ENCODE peak calls at places on chromosomes 3 and 15, in six cellular contexts. D is heart left ventricle, T is tibial artery, B is dorsolateral prefrontal cortex, Y is HL-60, Z is cardiac fibroblast. O is an unnamed sample.

GRCh38 chr15:82312611-82313349 is 36.5 kb downstream of the GOLGA6L10 start:
- DNase-seq in Z (peak; percentile 11), Y (no peak), T (peak; percentile 57), D (no peak), B (no peak), O (no peak)

GRCh38 chr3:132071043-132071442 is 36.2 kb upstream of the CPNE4 start:
- DNase-seq in T (no peak), B (no peak), Y (no peak), D (no peak), Z (peak; percentile 6), O (no peak)

GRCh38 chr3:42055291-42055690 is 35.9 kb upstream of the TRAK1 start:
- DNase-seq in B (no peak), T (no peak), Z (peak; percentile 79), Y (no peak), D (no peak), O (no peak)

GRCh38 chr3:126356373-126357298 is 572 bp downstream of the KLF15 start:
- DNase-seq in Z (peak; percentile 26), D (peak; percentile 60), Y (no peak), B (no peak), T (peak; percentile 84), O (no peak)

GRCh38 chr3:128011140-128011539 is 41.1 kb upstream of the SEC61A1 start:
- DNase-seq in D (no peak), B (peak; percentile 63), Y (no peak), T (no peak), Z (peak; percentile 26), O (no peak)

GRCh38 chr3:194779729-194780224 is 94.1 kb downstream of the FAM43A start:
- DNase-seq in B (no peak), T (no peak), D (no peak), Y (peak; percentile 35), Z (no peak), O (no peak)

GRCh38 chr15:23670970-23671369 is 16.1 kb downstream of the NDN start:
- DNase-seq in B (no peak), D (no peak), T (no peak), Z (no peak), Y (no peak), O (no peak)

GRCh38 chr3:65676592-65676991 is 362.1 kb downstream of the MAGI1 start:
- DNase-seq in Y (no peak), T (no peak), B (no peak), D (no peak), Z (no peak), O (no peak)

GRCh38 chr15:64515196-64515595 is 54.8 kb downstream of the ZNF609 start:
- DNase-seq in T (no peak), B (no peak), Z (no peak), D (no peak), Y (no peak), O (no peak)

GRCh38 chr3:42033741-42034140 is 57.4 kb upstream of the TRAK1 start:
- DNase-seq in D (no peak), B (no peak), T (peak; percentile 31), Z (no peak), Y (no peak), O (no peak)

GRCh38 chr3:22979581-22979980 is 223.5 kb upstream of the UBE2E2 start:
- DNase-seq in Y (no peak), Z (no peak), B (no peak), D (no peak), T (no peak), O (no peak)

GRCh38 chr3:126439968-126440708 is 35.6 kb downstream of the ZXDC start:
- DNase-seq in Y (no peak), D (no peak), T (no peak), B (no peak), Z (no peak), O (no peak)

GRCh38 chr15:41777421-41777973 is 3.2 kb downstream of the MAPKBP1 start:
- DNase-seq in B (no peak), D (no peak), T (no peak), Y (no peak), Z (no peak), O (no peak)

GRCh38 chr3:141452045-141452444 is 34.8 kb upstream of the RASA2 start:
- DNase-seq in T (no peak), B (no peak), D (no peak), Y (peak; percentile 71), Z (peak; percentile 88), O (no peak)

GRCh38 chr3:99637381-99638111 is 848 bp upstream of the COL8A1 start:
- DNase-seq in Z (peak; percentile 62), T (peak; percentile 73), B (no peak), D (peak; percentile 29), Y (no peak), O (no peak)

GRCh38 chr3:54322354-54322753 is 200.0 kb downstream of the CACNA2D3 start:
- DNase-seq in D (no peak), Z (no peak), T (no peak), Y (no peak), B (no peak), O (no peak)

GRCh38 chr3:128746881-128747280 is 20.9 kb downstream of the RAB7A start:
- DNase-seq in D (no peak), B (no peak), T (no peak), Y (no peak), Z (no peak), O (no peak)

GRCh38 chr3:183481582-183481981 is 53.2 kb upstream of the MCF2L2 start:
- DNase-seq in D (no peak), B (no peak), Z (no peak), T (no peak), Y (no peak), O (no peak)

GRCh38 chr3:123202451-123202850 is 708 bp downstream of the SEC22A start:
- DNase-seq in B (no peak), T (no peak), Z (peak; percentile 1), Y (no peak), D (peak; percentile 22), O (no peak)

DNA sequence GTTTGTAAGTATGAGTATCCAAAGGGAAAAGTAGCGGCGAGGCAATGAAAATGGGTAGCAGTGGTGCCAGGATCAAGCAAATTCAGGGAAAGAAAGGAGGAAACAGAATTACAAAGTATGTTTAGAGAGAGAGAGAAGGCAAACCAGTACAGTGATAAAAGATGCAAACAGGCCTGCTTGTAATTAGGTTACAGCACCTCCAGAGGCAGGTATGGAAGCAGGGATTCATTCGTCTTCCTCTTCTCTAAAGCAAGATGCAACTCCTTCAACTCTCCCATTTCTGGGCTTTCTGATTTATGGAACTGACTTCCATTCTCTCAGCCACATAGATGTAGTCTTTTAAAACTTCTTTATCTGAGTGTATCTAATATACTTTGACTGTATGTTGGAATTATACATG is 68.0 kb downstream of the CRYBG3 start:
- DNase-seq in Z (no peak), T (no peak), B (no peak), Y (no peak), D (no peak), O (no peak)
- TF ChIP-seq CTCF in Z (no peak), T (no peak), B (no peak), Y (no peak), D (no peak), O (no peak)

GRCh38 chr3:8420613-8421012 is 81.0 kb upstream of the LMCD1 start:
- DNase-seq in Z (no peak), T (no peak), D (no peak), B (no peak), Y (no peak), O (no peak)

GRCh38 chr3:8424281-8424680 is 77.3 kb upstream of the LMCD1 start:
- DNase-seq in Y (no peak), Z (no peak), D (no peak), T (no peak), B (no peak), O (no peak)

GRCh38 chr3:8423307-8423706 is 78.3 kb upstream of the LMCD1 start:
- DNase-seq in Z (no peak), B (no peak), T (no peak), D (no peak), Y (no peak), O (no peak)

GRCh38 chr3:8421711-8422110 is 79.9 kb upstream of the LMCD1 start:
- DNase-seq in D (no peak), Y (no peak), Z (no peak), B (no peak), T (no peak), O (no peak)

DNA sequence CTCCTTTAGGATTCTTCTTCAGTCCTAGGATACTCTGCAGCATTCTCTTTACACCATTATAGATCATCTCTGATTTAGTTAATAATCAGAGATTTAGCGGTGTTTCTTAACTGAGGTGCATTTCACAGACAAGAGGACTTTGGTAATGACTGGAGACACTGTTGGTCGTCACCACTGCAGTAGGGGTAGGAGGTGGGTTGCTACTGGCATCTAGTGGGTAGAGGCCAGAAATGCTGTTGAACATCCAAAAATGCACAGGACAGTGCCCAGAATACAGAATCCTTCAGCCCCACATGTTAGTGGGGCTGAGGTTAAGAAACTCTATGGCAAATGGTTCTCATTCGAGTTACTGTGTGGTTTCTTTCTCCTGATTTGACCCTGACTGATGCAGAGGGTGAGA is 80.4 kb upstream of the LMCD1 start:
- DNase-seq in D (no peak), Z (no peak), T (no peak), B (no peak), Y (no peak), O (no peak)
- TF ChIP-seq CTCF in D (no peak), Z (no peak), T (no peak), B (no peak), Y (no peak), O (peak; percentile 9)

GRCh38 chr3:138842483-138843188 is 7.9 kb upstream of the PIK3CB start:
- DNase-seq in D (no peak), Z (no peak), T (no peak), B (no peak), Y (peak; percentile 61), O (no peak)

GRCh38 chr3:138848696-138849095 is 14.0 kb upstream of the PIK3CB start:
- DNase-seq in Z (no peak), B (no peak), Y (no peak), D (no peak), T (no peak), O (no peak)

GRCh38 chr3:138846350-138846756 is 11.6 kb upstream of the PIK3CB start:
- DNase-seq in D (no peak), Y (peak; percentile 25), T (no peak), Z (no peak), B (no peak), O (no peak)

GRCh38 chr3:138845071-138845685 is 10.4 kb upstream of the PIK3CB start:
- DNase-seq in D (no peak), T (no peak), Z (no peak), Y (no peak), B (no peak), O (no peak)

DNA sequence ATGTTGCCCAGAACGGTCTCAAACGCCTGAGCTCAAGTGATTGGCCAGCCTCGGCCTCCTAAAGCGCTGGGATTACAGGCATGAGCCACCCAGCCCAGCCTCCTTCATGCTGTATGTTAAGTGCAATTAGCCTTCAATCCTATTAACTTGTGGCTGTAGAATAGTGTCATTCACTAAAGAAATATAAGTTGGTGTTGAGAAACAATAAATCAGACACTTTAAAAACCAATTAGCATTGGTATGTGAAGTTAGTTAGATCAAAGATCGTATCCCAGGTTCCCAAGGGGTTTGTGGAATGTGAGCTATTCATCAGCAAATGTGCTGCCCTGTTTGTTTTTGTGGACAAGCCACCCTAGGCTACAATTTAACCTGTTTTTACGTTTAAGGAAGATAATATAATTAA is 11.0 kb upstream of the PIK3CB start:
- DNase-seq in Y (no peak), Z (peak; percentile 10), T (no peak), D (no peak), B (no peak), O (no peak)
- TF ChIP-seq CTCF in Y (no peak), Z (no peak), T (no peak), D (no peak), B (no peak), O (no peak)

DNA sequence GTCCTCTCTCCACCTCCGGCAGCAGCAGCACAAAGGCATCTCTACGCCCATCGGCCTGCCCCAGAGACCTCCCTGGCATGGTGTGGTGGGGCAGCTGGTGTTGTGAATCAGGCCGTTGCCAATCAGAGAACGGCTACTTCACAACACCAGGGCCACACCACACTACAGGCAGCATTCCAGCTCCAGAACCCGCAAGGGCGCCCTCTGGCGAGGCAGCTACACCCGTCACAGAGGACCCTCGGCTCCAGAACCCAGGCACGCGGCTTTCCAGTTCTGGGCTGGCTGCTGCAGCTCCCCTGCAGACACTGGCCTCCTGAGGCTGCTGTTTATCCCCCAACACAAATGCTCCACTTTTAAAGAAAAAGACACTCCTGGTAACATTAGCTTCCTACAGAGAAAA is 127.5 kb upstream of the TOPAZ1 start:
- DNase-seq in Y (peak; percentile 6), D (peak; percentile 41), T (no peak), Z (peak; percentile 15), B (peak; percentile 58), O (no peak)
- TF ChIP-seq CTCF in Y (no peak), D (peak; percentile 45), T (no peak), Z (peak; percentile 54), B (peak; percentile 29), O (no peak)

O was measured in D721Med.